ENCODE peak calls at places on chromosomes 7 and 10, in eight cellular contexts. P is AG04449; E is NCI-H1417; A is T-cell; R is activated CD8-positive, alpha-beta T cell treated with anti-CD3 and anti-CD28 coated beads for 36 hours; D is NCI-H1092 treated with DMSO at 0.1 percent for 48 hours; K is astrocyte of the spinal cord; Y is stimulated activated CD4-positive, alpha-beta T cell treated with anti-CD3 and anti-CD28 coated beads, Interleukin-12 subunit alpha, Interleukin-12 subunit beta, amount 100 ng/mL, for 24 hours. I is an unnamed sample.

GRCh38 chr10:68406111-68406814 is 814 bp downstream of the RUFY2 start:
- DNase-seq in A (no peak), E (peak), K (peak), P (peak), R (peak), D (peak), Y (no peak), I (no peak)

GRCh38 chr7:1065263-1066260 is 21.2 kb downstream of the GPR146 start:
- DNase-seq in K (peak), P (no peak), Y (peak), A (peak), E (peak), D (peak), R (peak), I (no peak)

GRCh38 chr10:87523731-87524130 is 19.0 kb downstream of the MINPP1 start:
- DNase-seq in P (no peak), A (no peak), E (no peak), D (no peak), K (no peak), R (no peak), Y (no peak), I (no peak)

GRCh38 chr10:116787893-116788665 is 45.7 kb upstream of the HSPA12A start:
- DNase-seq in P (no peak), K (peak), E (peak), R (peak), A (peak), D (peak), Y (peak), I (no peak)

GRCh38 chr10:27792191-27792590 is 46.6 kb upstream of the MKX start:
- DNase-seq in K (peak), P (no peak), R (no peak), E (no peak), D (no peak), A (no peak), Y (no peak), I (no peak)

GRCh38 chr7:111980721-111981120 is 225.5 kb downstream of the DOCK4 start:
- DNase-seq in D (no peak), K (no peak), P (no peak), R (no peak), A (no peak), E (no peak), Y (no peak), I (peak)

GRCh38 chr7:44541028-44541869 is at the start of gene NPC1L1:
- DNase-seq in R (no peak), Y (no peak), A (no peak), P (no peak), K (no peak), D (no peak), E (no peak), I (no peak)

GRCh38 chr7:90412458-90413184 is 9.4 kb downstream of the CLDN12 start:
- DNase-seq in Y (no peak), E (no peak), R (peak), D (no peak), P (no peak), A (no peak), K (no peak), I (no peak)

GRCh38 chr10:51743146-51743545 is 43.8 kb upstream of the CSTF2T start:
- DNase-seq in A (no peak), P (no peak), K (no peak), Y (no peak), R (no peak), D (no peak), E (no peak), I (no peak)

GRCh38 chr7:4006687-4007086 is 675.4 kb upstream of the FOXK1 start:
- DNase-seq in D (peak), K (peak), P (no peak), A (no peak), Y (no peak), R (no peak), E (peak), I (no peak)

GRCh38 chr7:151286148-151286547 is 37.7 kb upstream of the SMARCD3 start:
- DNase-seq in E (no peak), Y (no peak), A (no peak), R (peak), P (no peak), K (peak), D (no peak), I (no peak)

GRCh38 chr10:69439350-69439739 is 11.9 kb upstream of the TSPAN15 start:
- DNase-seq in E (no peak), P (no peak), K (no peak), Y (no peak), A (no peak), D (no peak), R (no peak), I (peak)

GRCh38 chr7:97006146-97006950 is 995 bp downstream of the DLX6 start:
- DNase-seq in P (no peak), Y (no peak), A (peak), R (peak), K (no peak), E (peak), D (peak), I (no peak)

GRCh38 chr10:109866995-109867635 is 56.2 kb downstream of the XPNPEP1 start:
- DNase-seq in Y (no peak), P (no peak), K (no peak), A (no peak), D (no peak), R (no peak), E (no peak), I (no peak)

GRCh38 chr10:129466703-129467345 is at the start of gene MGMT:
- DNase-seq in R (peak), E (peak), Y (peak), D (no peak), K (peak), P (no peak), A (peak), I (no peak)

GRCh38 chr7:28296571-28297483 is 115.5 kb upstream of the CREB5 start:
- DNase-seq in E (peak), Y (peak), A (peak), D (peak), P (no peak), K (peak), R (peak), I (no peak)

GRCh38 chr7:138431517-138431916 is 28.5 kb upstream of the TRIM24 start:
- DNase-seq in K (no peak), P (no peak), R (no peak), A (no peak), Y (no peak), D (no peak), E (no peak), I (no peak)

GRCh38 chr7:30521532-30521931 is 16.9 kb upstream of the GGCT start:
- DNase-seq in K (no peak), Y (no peak), D (no peak), E (no peak), A (no peak), P (peak), R (no peak), I (no peak)

GRCh38 chr7:68678196-68678595 is 920.1 kb upstream of the AUTS2 start:
- DNase-seq in D (no peak), Y (no peak), A (no peak), E (no peak), K (no peak), P (no peak), R (no peak), I (no peak)

GRCh38 chr10:58756126-58756525 is 243.5 kb downstream of the BICC1 start:
- DNase-seq in R (no peak), E (no peak), A (no peak), Y (no peak), D (no peak), P (no peak), K (peak), I (no peak)

GRCh38 chr7:44368885-44369284 is 43.5 kb upstream of the CAMK2B start:
- DNase-seq in Y (no peak), A (no peak), D (no peak), K (no peak), P (no peak), E (no peak), R (no peak), I (no peak)

GRCh38 chr10:44426247-44427034 is 41.5 kb upstream of the CXCL12 start:
- DNase-seq in A (no peak), E (no peak), D (no peak), R (no peak), P (no peak), Y (no peak), K (no peak), I (no peak)

GRCh38 chr10:7424315-7424714 is 13.5 kb upstream of the SFMBT2 start:
- DNase-seq in P (no peak), D (no peak), K (no peak), Y (no peak), E (no peak), R (peak), A (peak), I (no peak)

GRCh38 chr7:41711283-41712064 is 8.6 kb upstream of the INHBA start:
- DNase-seq in K (no peak), D (no peak), E (no peak), Y (no peak), R (no peak), P (no peak), A (no peak), I (no peak)

GRCh38 chr7:55887786-55888185 is 530 bp downstream of the ZNF713 start:
- DNase-seq in E (peak), A (no peak), Y (no peak), K (peak), R (no peak), P (no peak), D (peak), I (no peak)

GRCh38 chr10:33803248-33803647 is 468.8 kb upstream of the NRP1 start:
- DNase-seq in E (no peak), D (no peak), P (no peak), A (no peak), K (peak), R (no peak), Y (no peak), I (no peak)

GRCh38 chr10:74118794-74119193 is 31.8 kb downstream of the AP3M1 start:
- DNase-seq in Y (no peak), P (no peak), K (no peak), E (no peak), R (no peak), D (no peak), A (no peak), I (no peak)

GRCh38 chr7:918441-919113 is 35.9 kb downstream of the ADAP1 start:
- DNase-seq in P (no peak), D (no peak), K (no peak), Y (no peak), R (no peak), E (no peak), A (no peak), I (no peak)

GRCh38 chr7:97499204-97499603 is 232.7 kb upstream of the TAC1 start:
- DNase-seq in A (no peak), E (peak), P (no peak), R (peak), Y (no peak), K (no peak), D (peak), I (no peak)

GRCh38 chr10:5476918-5477525 is 22.3 kb downstream of the CALML5 start:
- DNase-seq in A (no peak), E (no peak), R (no peak), K (no peak), D (no peak), P (no peak), Y (no peak), I (no peak)

GRCh38 chr7:73974948-73975926 is 52.7 kb upstream of the ELN start:
- DNase-seq in P (no peak), D (no peak), R (no peak), Y (no peak), E (no peak), A (no peak), K (no peak), I (no peak)

GRCh38 chr7:151671514-151671913 is 151.8 kb upstream of the RHEB start:
- DNase-seq in Y (no peak), R (no peak), A (no peak), E (no peak), K (no peak), P (no peak), D (no peak), I (no peak)

GRCh38 chr7:36109013-36109627 is 43.9 kb upstream of the EEPD1 start:
- DNase-seq in A (no peak), R (no peak), D (no peak), E (peak), P (no peak), Y (no peak), K (no peak), I (no peak)

GRCh38 chr7:25725483-25725882 is 426.5 kb upstream of the NFE2L3 start:
- DNase-seq in K (no peak), R (no peak), Y (no peak), A (no peak), P (no peak), E (peak), D (no peak), I (no peak)

GRCh38 chr7:156725982-156726381 is 85.4 kb downstream of the RNF32 start:
- DNase-seq in R (no peak), A (no peak), D (no peak), P (no peak), E (no peak), K (no peak), Y (no peak), I (no peak)

GRCh38 chr7:995571-995970 is 12.6 kb downstream of the CYP2W1 start:
- DNase-seq in P (no peak), R (no peak), E (no peak), D (no peak), A (no peak), K (no peak), Y (no peak), I (no peak)

GRCh38 chr10:96834121-96834520 is 2.0 kb downstream of the LCOR start:
- DNase-seq in Y (no peak), A (no peak), E (no peak), R (no peak), K (peak), D (no peak), P (no peak), I (no peak)

GRCh38 chr7:4725014-4725951 is 43.2 kb downstream of the FOXK1 start:
- DNase-seq in R (peak), E (peak), D (peak), A (peak), Y (no peak), K (peak), P (peak), I (no peak)